ENCODE peak calls at places on chromosome 4, in ten cellular contexts. E is left cardiac atrium; N is activated CD4-positive, alpha-beta T cell treated with anti-CD3 and anti-CD28 coated beads, Interleukin-2, amount 10 ng/mL, durations not matched to agents 7 days and 5 days; F is DMS153; S is BE2C; I is H7; Q is NCI-H2029 treated with DMSO at 0.1 percent for 48 hours; P is A172; K is amniotic stem cell; T is activated T-helper 1 cell treated with Interleukin-2 at 50 U/mL for 16 hours. V is an unnamed sample.

GRCh38 chr4:44638091-44638490 is 13.3 kb downstream of the YIPF7 start:
- DNase-seq in E (no peak), N (no peak), F (no peak), S (peak; percentile 22), I (no peak), Q (no peak), P (no peak), K (no peak), T (no peak), V (no peak)

GRCh38 chr4:6633091-6633906 is 7.2 kb upstream of the MRFAP1 start:
- DNase-seq in E (no peak), N (no peak), F (no peak), S (no peak), I (no peak), Q (no peak), P (no peak), K (no peak), T (no peak), V (peak; percentile 69)

GRCh38 chr4:142815834-142816233 is 30.3 kb downstream of the INPP4B start:
- DNase-seq in E (no peak), N (peak; percentile 17), F (no peak), S (no peak), I (no peak), Q (no peak), P (peak; percentile 36), K (peak; percentile 45), T (no peak), V (no peak)

GRCh38 chr4:94472056-94472826 is 20.5 kb downstream of the PDLIM5 start:
- DNase-seq in E (no peak), N (no peak), F (peak; percentile 86), S (no peak), I (no peak), Q (peak; percentile 78), P (peak; percentile 65), K (peak; percentile 57), T (no peak), V (no peak)

GRCh38 chr4:174764105-174764729 is 64.8 kb downstream of the GLRA3 start:
- DNase-seq in E (no peak), N (no peak), F (peak; percentile 20), S (no peak), I (peak; percentile 15), Q (peak; percentile 40), P (peak; percentile 56), K (peak; percentile 33), T (no peak), V (no peak)

GRCh38 chr4:23009093-23009492 is 316.4 kb downstream of the GBA3 start:
- DNase-seq in E (no peak), N (no peak), F (no peak), S (no peak), I (no peak), Q (no peak), P (no peak), K (no peak), T (no peak), V (no peak)

GRCh38 chr4:77593993-77594392 is 11.6 kb upstream of the CXCL13 start:
- DNase-seq in E (no peak), N (no peak), F (no peak), S (no peak), I (no peak), Q (no peak), P (no peak), K (no peak), T (no peak), V (no peak)

GRCh38 chr4:182496392-182496791 is 253.2 kb downstream of the TENM3 start:
- DNase-seq in E (no peak), N (no peak), F (no peak), S (no peak), I (no peak), Q (no peak), P (no peak), K (no peak), T (no peak), V (no peak)

GRCh38 chr4:102386966-102387365 is 41.7 kb upstream of the SLC39A8 start:
- DNase-seq in E (no peak), N (no peak), F (no peak), S (no peak), I (no peak), Q (no peak), P (no peak), K (no peak), T (no peak), V (no peak)

GRCh38 chr4:140018931-140019618 is 134.9 kb downstream of the MAML3 start:
- DNase-seq in E (no peak), N (no peak), F (peak; percentile 58), S (no peak), I (no peak), Q (peak; percentile 69), P (no peak), K (no peak), T (no peak), V (no peak)

GRCh38 chr4:22554670-22555069 is 38.8 kb upstream of the ADGRA3 start:
- DNase-seq in E (no peak), N (no peak), F (no peak), S (no peak), I (no peak), Q (no peak), P (no peak), K (no peak), T (no peak), V (no peak)

GRCh38 chr4:62260256-62260655 is 1060.1 kb downstream of the ADGRL3 start:
- DNase-seq in E (no peak), N (no peak), F (no peak), S (no peak), I (no peak), Q (no peak), P (peak; percentile 6), K (no peak), T (no peak), V (no peak)

GRCh38 chr4:184812651-184813181 is 13.1 kb downstream of the ACSL1 start:
- DNase-seq in E (no peak), N (no peak), F (peak; percentile 21), S (no peak), I (no peak), Q (no peak), P (no peak), K (no peak), T (no peak), V (no peak)

GRCh38 chr4:45554423-45554822 is 569.4 kb downstream of the GABRG1 start:
- DNase-seq in E (no peak), N (no peak), F (no peak), S (no peak), I (no peak), Q (no peak), P (peak; percentile 24), K (no peak), T (no peak), V (no peak)

GRCh38 chr4:185755451-185755850 is 56.5 kb downstream of the SORBS2 start:
- DNase-seq in E (no peak), N (no peak), F (no peak), S (no peak), I (no peak), Q (no peak), P (peak; percentile 73), K (no peak), T (no peak), V (no peak)

GRCh38 chr4:64271601-64272081 is 137.6 kb downstream of the TECRL start:
- DNase-seq in E (peak; percentile 59), N (no peak), F (no peak), S (no peak), I (no peak), Q (no peak), P (peak; percentile 74), K (no peak), T (no peak), V (no peak)

GRCh38 chr4:8019396-8020365 is 80.0 kb upstream of the AFAP1 start:
- DNase-seq in E (no peak), N (no peak), F (peak; percentile 22), S (no peak), I (no peak), Q (no peak), P (no peak), K (no peak), T (no peak), V (peak; percentile 12)

GRCh38 chr4:86558799-86559198 is 35.3 kb upstream of the PTPN13 start:
- DNase-seq in E (no peak), N (no peak), F (peak; percentile 42), S (no peak), I (no peak), Q (no peak), P (no peak), K (no peak), T (no peak), V (no peak)

GRCh38 chr4:169164669-169165415 is 105.9 kb downstream of the SH3RF1 start:
- DNase-seq in E (no peak), N (no peak), F (no peak), S (no peak), I (no peak), Q (no peak), P (peak; percentile 72), K (peak; percentile 31), T (no peak), V (no peak)

GRCh38 chr4:175542787-175543186 is 269.3 kb downstream of the GPM6A start:
- DNase-seq in E (no peak), N (no peak), F (peak; percentile 66), S (no peak), I (no peak), Q (peak; percentile 11), P (no peak), K (no peak), T (no peak), V (no peak)

GRCh38 chr4:142778430-142778829 is 67.7 kb downstream of the INPP4B start:
- DNase-seq in E (no peak), N (no peak), F (no peak), S (no peak), I (no peak), Q (no peak), P (no peak), K (no peak), T (no peak), V (no peak)

GRCh38 chr4:125891597-125892258 is 577.0 kb downstream of the FAT4 start:
- DNase-seq in E (no peak), N (no peak), F (no peak), S (no peak), I (no peak), Q (no peak), P (peak; percentile 70), K (peak; percentile 81), T (no peak), V (no peak)

GRCh38 chr4:8820178-8821102 is 51.2 kb downstream of the HMX1 start:
- DNase-seq in E (no peak), N (no peak), F (no peak), S (no peak), I (peak; percentile 24), Q (no peak), P (no peak), K (no peak), T (no peak), V (no peak)

GRCh38 chr4:1300466-1301455 is 11.1 kb downstream of the MAEA start:
- DNase-seq in E (peak; percentile 59), N (peak; percentile 39), F (no peak), S (no peak), I (no peak), Q (no peak), P (peak; percentile 90), K (no peak), T (peak; percentile 18), V (no peak)

GRCh38 chr4:151983854-151984253 is 223.0 kb upstream of the GATB start:
- DNase-seq in E (no peak), N (no peak), F (peak; percentile 79), S (no peak), I (no peak), Q (peak; percentile 32), P (no peak), K (no peak), T (no peak), V (no peak)

GRCh38 chr4:142222127-142222526 is 585.7 kb downstream of the IL15 start:
- DNase-seq in E (no peak), N (no peak), F (no peak), S (no peak), I (no peak), Q (no peak), P (no peak), K (peak; percentile 4), T (no peak), V (no peak)

GRCh38 chr4:180455226-180455625 is 1788.0 kb upstream of the TENM3 start:
- DNase-seq in E (no peak), N (no peak), F (peak; percentile 92), S (no peak), I (no peak), Q (no peak), P (no peak), K (no peak), T (no peak), V (no peak)

GRCh38 chr4:184447664-184448063 is 26.7 kb downstream of the IRF2 start:
- DNase-seq in E (no peak), N (no peak), F (no peak), S (no peak), I (peak; percentile 62), Q (no peak), P (no peak), K (no peak), T (no peak), V (no peak)

V was measured in DND-41.